ENCODE peak calls at places on chromosomes 5 and 9, in seven cellular contexts. One of them, this sample, is unnamed.

GRCh38 chr9:128615571-128615970 is 41.1 kb downstream of the DYNC2I2 start:
- DNase-seq in OCI-LY7: no peak
- DNase-seq in naive thymus-derived CD8-positive, alpha-beta T cell: no peak
- DNase-seq in LoVo: no peak
- DNase-seq in GM12865: no peak
- DNase-seq in activated T-helper 1 cell treated with Interleukin-2 at 50 U/mL for 16 hours: no peak
- DNase-seq in stimulated activated CD8-positive, alpha-beta memory T cell treated with anti-CD3 and anti-CD28 coated beads, Interleukin-15, amount 100 ng/mL, for 48 hours: no peak
- DNase-seq in this sample: no peak

GRCh38 chr9:119811030-119811429 is 441.8 kb upstream of the BRINP1 start:
- DNase-seq in GM12865: peak; percentile 7
- DNase-seq in naive thymus-derived CD8-positive, alpha-beta T cell: no peak
- DNase-seq in LoVo: no peak
- DNase-seq in activated T-helper 1 cell treated with Interleukin-2 at 50 U/mL for 16 hours: no peak
- DNase-seq in stimulated activated CD8-positive, alpha-beta memory T cell treated with anti-CD3 and anti-CD28 coated beads, Interleukin-15, amount 100 ng/mL, for 48 hours: no peak
- DNase-seq in OCI-LY7: no peak
- DNase-seq in this sample: no peak

GRCh38 chr5:130141689-130142320 is 237.5 kb downstream of the CHSY3 start:
- DNase-seq in OCI-LY7: no peak
- DNase-seq in LoVo: peak; percentile 16
- DNase-seq in GM12865: peak; percentile 55
- DNase-seq in naive thymus-derived CD8-positive, alpha-beta T cell: no peak
- DNase-seq in stimulated activated CD8-positive, alpha-beta memory T cell treated with anti-CD3 and anti-CD28 coated beads, Interleukin-15, amount 100 ng/mL, for 48 hours: no peak
- DNase-seq in activated T-helper 1 cell treated with Interleukin-2 at 50 U/mL for 16 hours: no peak
- DNase-seq in this sample: no peak

GRCh38 chr9:88646539-88646938 is 111.6 kb downstream of the NXNL2 start:
- DNase-seq in naive thymus-derived CD8-positive, alpha-beta T cell: no peak
- DNase-seq in GM12865: no peak
- DNase-seq in LoVo: no peak
- DNase-seq in stimulated activated CD8-positive, alpha-beta memory T cell treated with anti-CD3 and anti-CD28 coated beads, Interleukin-15, amount 100 ng/mL, for 48 hours: no peak
- DNase-seq in OCI-LY7: no peak
- DNase-seq in activated T-helper 1 cell treated with Interleukin-2 at 50 U/mL for 16 hours: no peak
- DNase-seq in this sample: no peak

GRCh38 chr9:114098021-114098659 is 952 bp downstream of the KIF12 start:
- DNase-seq in GM12865: no peak
- DNase-seq in activated T-helper 1 cell treated with Interleukin-2 at 50 U/mL for 16 hours: no peak
- DNase-seq in stimulated activated CD8-positive, alpha-beta memory T cell treated with anti-CD3 and anti-CD28 coated beads, Interleukin-15, amount 100 ng/mL, for 48 hours: no peak
- DNase-seq in LoVo: peak; percentile 54
- DNase-seq in OCI-LY7: no peak
- DNase-seq in naive thymus-derived CD8-positive, alpha-beta T cell: peak; percentile 27
- DNase-seq in this sample: no peak

GRCh38 chr5:143471041-143471509 is 67.6 kb upstream of the NR3C1 start:
- DNase-seq in GM12865: no peak
- DNase-seq in OCI-LY7: no peak
- DNase-seq in naive thymus-derived CD8-positive, alpha-beta T cell: no peak
- DNase-seq in activated T-helper 1 cell treated with Interleukin-2 at 50 U/mL for 16 hours: no peak
- DNase-seq in stimulated activated CD8-positive, alpha-beta memory T cell treated with anti-CD3 and anti-CD28 coated beads, Interleukin-15, amount 100 ng/mL, for 48 hours: no peak
- DNase-seq in LoVo: no peak
- DNase-seq in this sample: no peak

GRCh38 chr5:72166070-72166979 is 59.0 kb downstream of the MAP1B start:
- DNase-seq in GM12865: no peak
- DNase-seq in activated T-helper 1 cell treated with Interleukin-2 at 50 U/mL for 16 hours: no peak
- DNase-seq in naive thymus-derived CD8-positive, alpha-beta T cell: no peak
- DNase-seq in OCI-LY7: no peak
- DNase-seq in LoVo: no peak
- DNase-seq in stimulated activated CD8-positive, alpha-beta memory T cell treated with anti-CD3 and anti-CD28 coated beads, Interleukin-15, amount 100 ng/mL, for 48 hours: no peak
- DNase-seq in this sample: peak; percentile 94

GRCh38 chr5:59193616-59194319 is 610.9 kb downstream of the RAB3C start:
- DNase-seq in naive thymus-derived CD8-positive, alpha-beta T cell: no peak
- DNase-seq in LoVo: peak; percentile 49
- DNase-seq in stimulated activated CD8-positive, alpha-beta memory T cell treated with anti-CD3 and anti-CD28 coated beads, Interleukin-15, amount 100 ng/mL, for 48 hours: no peak
- DNase-seq in GM12865: no peak
- DNase-seq in OCI-LY7: no peak
- DNase-seq in activated T-helper 1 cell treated with Interleukin-2 at 50 U/mL for 16 hours: no peak
- DNase-seq in this sample: no peak

GRCh38 chr9:133104718-133105460 is 16.2 kb downstream of the RALGDS start:
- DNase-seq in naive thymus-derived CD8-positive, alpha-beta T cell: no peak
- DNase-seq in GM12865: no peak
- DNase-seq in OCI-LY7: no peak
- DNase-seq in stimulated activated CD8-positive, alpha-beta memory T cell treated with anti-CD3 and anti-CD28 coated beads, Interleukin-15, amount 100 ng/mL, for 48 hours: no peak
- DNase-seq in LoVo: no peak
- DNase-seq in activated T-helper 1 cell treated with Interleukin-2 at 50 U/mL for 16 hours: no peak
- DNase-seq in this sample: no peak

GRCh38 chr9:75889977-75890540 is 414 bp upstream of the PCSK5 start:
- DNase-seq in stimulated activated CD8-positive, alpha-beta memory T cell treated with anti-CD3 and anti-CD28 coated beads, Interleukin-15, amount 100 ng/mL, for 48 hours: no peak
- DNase-seq in OCI-LY7: no peak
- DNase-seq in naive thymus-derived CD8-positive, alpha-beta T cell: no peak
- DNase-seq in LoVo: peak; percentile 54
- DNase-seq in activated T-helper 1 cell treated with Interleukin-2 at 50 U/mL for 16 hours: no peak
- DNase-seq in GM12865: no peak
- DNase-seq in this sample: peak; percentile 8

GRCh38 chr9:120927125-120928014 is 774 bp upstream of the TRAF1 start:
- DNase-seq in OCI-LY7: peak; percentile 34
- DNase-seq in LoVo: no peak
- DNase-seq in naive thymus-derived CD8-positive, alpha-beta T cell: no peak
- DNase-seq in activated T-helper 1 cell treated with Interleukin-2 at 50 U/mL for 16 hours: no peak
- DNase-seq in GM12865: peak; percentile 65
- DNase-seq in stimulated activated CD8-positive, alpha-beta memory T cell treated with anti-CD3 and anti-CD28 coated beads, Interleukin-15, amount 100 ng/mL, for 48 hours: no peak
- DNase-seq in this sample: no peak

GRCh38 chr9:95268681-95269080 is 48.8 kb downstream of the FANCC start:
- DNase-seq in GM12865: peak; percentile 12
- DNase-seq in LoVo: peak; percentile 18
- DNase-seq in OCI-LY7: peak; percentile 24
- DNase-seq in activated T-helper 1 cell treated with Interleukin-2 at 50 U/mL for 16 hours: no peak
- DNase-seq in naive thymus-derived CD8-positive, alpha-beta T cell: no peak
- DNase-seq in stimulated activated CD8-positive, alpha-beta memory T cell treated with anti-CD3 and anti-CD28 coated beads, Interleukin-15, amount 100 ng/mL, for 48 hours: no peak
- DNase-seq in this sample: peak; percentile 76

GRCh38 chr9:35186524-35186923 is 24.7 kb downstream of the UNC13B start:
- DNase-seq in OCI-LY7: no peak
- DNase-seq in activated T-helper 1 cell treated with Interleukin-2 at 50 U/mL for 16 hours: no peak
- DNase-seq in GM12865: no peak
- DNase-seq in LoVo: no peak
- DNase-seq in naive thymus-derived CD8-positive, alpha-beta T cell: no peak
- DNase-seq in stimulated activated CD8-positive, alpha-beta memory T cell treated with anti-CD3 and anti-CD28 coated beads, Interleukin-15, amount 100 ng/mL, for 48 hours: no peak
- DNase-seq in this sample: no peak

This sample was measured in NCI-H1105 treated with DMSO at 0.1 percent for 48 hours.